ENCODE peak calls at places on chromosomes 12 and 14, in four cellular contexts. C is choroid plexus epithelial cell; F is heart left ventricle; Y is stimulated activated CD8-positive, alpha-beta memory T cell treated with anti-CD3 and anti-CD28 coated beads, Interleukin-15, amount 100 ng/mL, for 1 hour. P is an unnamed sample.

GRCh38 chr12:54701940-54702592 is 53.9 kb upstream of the DCD start:
- DNase-seq in C (peak), F (no peak), Y (no peak), P (no peak)

GRCh38 chr12:45612044-45612794 is 117.3 kb upstream of the ARID2 start:
- DNase-seq in C (peak), F (no peak), Y (no peak), P (no peak)

GRCh38 chr14:67856806-67857205 is 37.2 kb downstream of the RAD51B start:
- DNase-seq in C (peak), F (no peak), Y (no peak), P (no peak)

GRCh38 chr14:73339846-73340565 is 102.7 kb downstream of the PAPLN start:
- DNase-seq in C (no peak), F (no peak), Y (no peak), P (no peak)

GRCh38 chr14:68921049-68921448 is 58.1 kb downstream of the ACTN1 start:
- DNase-seq in C (no peak), F (no peak), Y (no peak), P (no peak)

GRCh38 chr14:63248211-63248610 is 44.0 kb downstream of the RHOJ start:
- DNase-seq in C (peak), F (no peak), Y (no peak), P (no peak)

GRCh38 chr14:91237219-91237618 is 7.3 kb downstream of the GPR68 start:
- DNase-seq in C (peak), F (no peak), Y (no peak), P (no peak)

GRCh38 chr14:76827696-76828301 is 1.6 kb downstream of the LRRC74A start:
- DNase-seq in C (no peak), F (peak), Y (no peak), P (no peak)

GRCh38 chr12:53143355-53143754 is 37.2 kb upstream of the ZNF740 start:
- DNase-seq in C (no peak), F (no peak), Y (no peak), P (no peak)

GRCh38 chr12:112192475-112192874 is 67.1 kb downstream of the TRAFD1 start:
- DNase-seq in C (no peak), F (no peak), Y (no peak), P (no peak)

GRCh38 chr14:99265571-99265970 is 6.4 kb downstream of the BCL11B start:
- DNase-seq in C (no peak), F (no peak), Y (no peak), P (no peak)

GRCh38 chr12:80325167-80325959 is 118.7 kb upstream of the PTPRQ start:
- DNase-seq in C (peak), F (no peak), Y (no peak), P (no peak)

GRCh38 chr12:11499802-11500201 is 104.4 kb upstream of the PRB2 start:
- DNase-seq in C (no peak), F (no peak), Y (no peak), P (no peak)

GRCh38 chr12:124829008-124829707 is 34.5 kb downstream of the SCARB1 start:
- DNase-seq in C (peak), F (no peak), Y (no peak), P (peak)

GRCh38 chr14:95482967-95483842 is 33.2 kb downstream of the SYNE3 start:
- DNase-seq in C (peak), F (peak), Y (no peak), P (no peak)

GRCh38 chr12:98532687-98533304 is 17.4 kb downstream of the TMPO start:
- DNase-seq in C (peak), F (no peak), Y (no peak), P (no peak)

GRCh38 chr12:131915000-131915689 is 13.9 kb upstream of the PUS1 start:
- DNase-seq in C (no peak), F (no peak), Y (no peak), P (no peak)

GRCh38 chr12:43349863-43350262 is 202.1 kb downstream of the ADAMTS20 start:
- DNase-seq in C (peak), F (no peak), Y (no peak), P (no peak)

GRCh38 chr12:121753844-121754264 is 39.6 kb downstream of the RHOF start:
- DNase-seq in C (no peak), F (peak), Y (no peak), P (no peak)

GRCh38 chr12:2277492-2278153 is 224.8 kb downstream of the CACNA1C start:
- DNase-seq in C (no peak), F (no peak), Y (no peak), P (no peak)

GRCh38 chr14:20422886-20423285 is 9.6 kb upstream of the TEP1 start:
- DNase-seq in C (no peak), F (no peak), Y (no peak), P (no peak)

GRCh38 chr14:73462078-73462715 is 3.9 kb upstream of the NUMB start:
- DNase-seq in C (peak), F (peak), Y (no peak), P (no peak)

GRCh38 chr14:50971122-50971781 is 27.0 kb upstream of the PYGL start:
- DNase-seq in C (no peak), F (no peak), Y (no peak), P (no peak)

P was measured in epithelial cell of proximal tubule.